ENCODE peak calls at places on chromosomes 6 and 20, in ten cellular contexts. Q is ovary, U is hepatocyte, B is transverse colon, W is fibroblast of lung, C is mesenchymal stem cell, O is right atrium auricular region, S is OCI-LY7, D is mucosa of descending colon, V is GM23248. I is an unnamed sample.

GRCh38 chr20:31607640-31608255 is 2.7 kb downstream of the ID1 start:
- DNase-seq in D (no peak), B (no peak), C (no peak), S (no peak), O (no peak), U (no peak), Q (no peak), V (peak; percentile 78), W (peak; percentile 45), I (no peak)

GRCh38 chr6:6881438-6882267 is 226.1 kb upstream of the RREB1 start:
- DNase-seq in C (peak; percentile 42), W (peak; percentile 41), O (no peak), V (no peak), B (no peak), S (no peak), Q (no peak), U (peak; percentile 28), D (no peak), I (no peak)

GRCh38 chr6:36829919-36830544 is 9.2 kb downstream of the CPNE5 start:
- DNase-seq in B (peak; percentile 58), D (no peak), U (peak; percentile 65), Q (peak; percentile 80), O (peak; percentile 80), S (no peak), V (no peak), C (no peak), W (peak; percentile 69), I (no peak)

GRCh38 chr20:25052255-25053206 is 5.4 kb downstream of the ACSS1 start:
- DNase-seq in O (no peak), S (no peak), C (no peak), Q (peak; percentile 50), B (peak; percentile 10), D (no peak), V (peak; percentile 59), W (peak; percentile 28), U (no peak), I (no peak)

GRCh38 chr20:43409041-43409913 is 48.4 kb upstream of the SRSF6 start:
- DNase-seq in C (peak; percentile 18), B (no peak), O (no peak), V (peak; percentile 70), S (peak; percentile 40), D (no peak), Q (no peak), U (peak; percentile 35), W (peak; percentile 59), I (no peak)

GRCh38 chr20:51121901-51122412 is 99.0 kb upstream of the KCNG1 start:
- DNase-seq in W (peak; percentile 36), S (no peak), U (no peak), C (peak; percentile 36), V (peak; percentile 80), O (no peak), D (no peak), B (no peak), Q (no peak), I (no peak)

GRCh38 chr20:63011798-63012197 is 5.0 kb upstream of the BHLHE23 start:
- DNase-seq in U (no peak), D (no peak), S (no peak), B (no peak), V (no peak), Q (no peak), O (no peak), W (peak; percentile 18), C (no peak), I (no peak)

GRCh38 chr20:52619101-52619500 is 353.1 kb upstream of the TSHZ2 start:
- DNase-seq in W (no peak), C (no peak), D (no peak), B (no peak), Q (no peak), U (peak; percentile 9), O (no peak), S (no peak), V (no peak), I (no peak)

GRCh38 chr6:137722749-137723272 is 144.2 kb upstream of the TNFAIP3 start:
- DNase-seq in W (peak; percentile 43), U (no peak), S (no peak), V (no peak), B (no peak), D (no peak), Q (no peak), C (peak; percentile 32), O (no peak), I (peak; percentile 28)

GRCh38 chr6:24610672-24611071 is 35.3 kb downstream of the KIAA0319 start:
- DNase-seq in V (no peak), C (no peak), S (no peak), B (no peak), W (no peak), Q (no peak), D (no peak), O (no peak), U (no peak), I (no peak)

GRCh38 chr6:43772571-43773049 is 2.6 kb downstream of the VEGFA start:
- DNase-seq in S (peak; percentile 31), W (peak; percentile 46), D (no peak), B (peak; percentile 43), C (peak; percentile 46), Q (no peak), U (no peak), V (peak; percentile 28), O (no peak), I (no peak)

GRCh38 chr20:22925613-22925983 is 109.5 kb upstream of the SSTR4 start:
- DNase-seq in O (no peak), B (no peak), U (no peak), C (peak; percentile 71), Q (no peak), W (no peak), V (peak; percentile 52), D (no peak), S (no peak), I (no peak)

GRCh38 chr6:162509821-162510220 is 217.7 kb downstream of the PRKN start:
- DNase-seq in V (no peak), B (no peak), O (no peak), C (no peak), D (no peak), S (no peak), U (no peak), Q (no peak), W (no peak), I (no peak)

GRCh38 chr6:23659125-23659524 is 466.9 kb upstream of the NRSN1 start:
- DNase-seq in S (no peak), U (peak; percentile 74), W (peak; percentile 39), Q (no peak), O (no peak), D (no peak), C (peak; percentile 38), B (peak; percentile 23), V (peak; percentile 9), I (no peak)

GRCh38 chr6:93079061-93079460 is 340.3 kb downstream of the EPHA7 start:
- DNase-seq in V (no peak), S (no peak), Q (no peak), D (no peak), W (no peak), C (no peak), U (no peak), O (no peak), B (no peak), I (no peak)

GRCh38 chr6:53250761-53251672 is 97.7 kb downstream of the ELOVL5 start:
- DNase-seq in V (peak; percentile 69), W (peak; percentile 21), O (no peak), U (no peak), Q (no peak), C (peak; percentile 19), S (no peak), B (no peak), D (no peak), I (no peak)

DNA sequence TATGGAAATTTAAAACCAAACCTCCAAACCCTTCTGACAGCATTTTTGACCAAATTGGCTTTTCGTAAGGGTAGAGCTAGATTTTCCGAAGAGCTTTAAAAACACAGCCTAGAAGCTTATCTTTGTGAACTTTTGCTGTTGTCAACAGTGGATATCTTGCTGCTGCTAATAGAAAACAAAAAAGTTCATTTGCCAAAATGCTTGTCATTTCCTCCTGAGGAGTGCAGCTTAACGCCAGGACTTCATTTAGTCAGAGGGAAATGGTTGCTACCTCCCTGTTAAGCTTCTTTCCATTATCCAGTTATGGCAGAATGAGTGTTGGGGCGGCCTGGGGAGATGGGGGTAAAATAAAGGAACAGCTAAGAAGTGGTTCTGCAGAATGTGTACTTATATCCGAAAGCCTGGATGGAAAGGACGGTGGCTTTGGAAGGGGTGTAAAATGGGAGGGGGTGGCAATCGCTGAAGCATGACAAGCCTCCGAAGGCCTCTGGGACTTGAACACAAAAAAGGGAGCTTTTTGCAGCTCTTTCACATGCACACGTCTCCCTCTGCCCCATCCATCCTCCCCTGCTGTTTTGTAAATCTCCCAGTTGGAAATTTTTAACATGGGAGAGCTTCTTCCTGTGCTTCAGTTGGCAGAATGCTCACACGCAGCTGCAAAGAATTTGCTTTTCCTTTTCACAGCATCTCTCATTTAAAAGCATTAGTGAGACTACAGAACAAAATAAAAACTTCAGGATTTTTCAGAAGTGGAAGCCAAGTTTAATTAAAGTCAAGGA is 22.4 kb downstream of the JARID2 start:
- DNase-seq in O (no peak), D (no peak), S (no peak), V (peak; percentile 55), Q (no peak), U (no peak), W (no peak), C (no peak), B (no peak), I (no peak)
- H3K4me3 ChIP-seq in O (no peak overlapping the region), D (no peak overlapping the region), S (peak overlapping the region; percentile 19), V (peak overlapping the region; percentile 26), Q (no peak overlapping the region), U (no peak overlapping the region), W (no peak overlapping the region), C (no peak overlapping the region), B (no peak overlapping the region), I (no peak overlapping the region)

GRCh38 chr6:113939825-113940224 is 31.1 kb downstream of the HDAC2 start:
- DNase-seq in C (no peak), D (no peak), O (no peak), Q (no peak), U (no peak), W (no peak), B (no peak), S (no peak), V (no peak), I (no peak)
- H3K36me3 ChIP-seq in C (peaks cover 65% of the 10 kb centered on the region), D (peaks cover 5% of the 10 kb centered on the region), O (peaks cover 25% of the 10 kb centered on the region), Q (no peaks in the 10 kb centered on the region), U (no peaks in the 10 kb centered on the region), W (peaks cover 4% of the 10 kb centered on the region), B (peaks cover 45% of the 10 kb centered on the region), S (peaks cover 80% of the 10 kb centered on the region), V (peaks cover 60% of the 10 kb centered on the region), I (peaks cover 7% of the 10 kb centered on the region)

GRCh38 chr6:11888725-11889124 is 110.1 kb upstream of the ADTRP start:
- DNase-seq in U (no peak), V (no peak), S (no peak), B (no peak), O (no peak), W (no peak), D (no peak), Q (no peak), C (no peak), I (no peak)
- H3K4me3 ChIP-seq in U (no peak overlapping the region), V (no peak overlapping the region), S (no peak overlapping the region), B (no peak overlapping the region), O (no peak overlapping the region), W (no peak overlapping the region), D (no peak overlapping the region), Q (no peak overlapping the region), C (no peak overlapping the region), I (no peak overlapping the region)

DNA sequence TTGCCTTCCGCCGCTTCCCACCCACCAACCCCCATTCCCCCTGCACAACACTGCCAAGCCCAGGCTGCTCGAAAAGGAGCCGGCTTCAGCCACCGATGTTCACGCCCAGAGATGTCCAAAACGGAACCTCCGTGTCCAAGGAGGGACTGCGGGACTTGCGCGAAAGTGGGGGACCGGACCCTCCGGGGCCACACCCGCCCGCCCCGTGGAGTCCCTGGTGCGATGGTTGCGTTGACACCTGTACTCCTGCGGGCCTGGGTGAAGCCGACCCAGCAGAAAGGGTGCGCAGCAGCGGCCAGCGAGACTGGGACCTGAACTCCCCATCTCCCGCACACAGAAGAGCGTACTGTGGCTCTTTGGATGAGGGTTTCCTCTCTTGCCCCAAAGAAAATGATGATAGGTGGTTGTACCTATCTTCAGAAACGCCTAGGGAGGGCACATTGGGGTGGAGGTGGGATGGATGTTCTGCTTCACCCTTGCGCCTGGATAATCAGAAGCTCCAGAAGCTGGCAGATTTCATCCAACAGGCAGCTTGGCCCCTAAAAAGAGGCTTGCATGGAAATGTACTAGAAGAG is 1.9 kb upstream of the VGLL2 start:
- DNase-seq in V (no peak), Q (no peak), W (no peak), U (no peak), B (no peak), C (no peak), D (no peak), O (no peak), S (no peak), I (no peak)
- H3K36me3 ChIP-seq in V (no peaks in the 10 kb centered on the region), Q (no peaks in the 10 kb centered on the region), W (no peaks in the 10 kb centered on the region), U (no peaks in the 10 kb centered on the region), B (no peaks in the 10 kb centered on the region), C (no peaks in the 10 kb centered on the region), D (no peaks in the 10 kb centered on the region), O (no peaks in the 10 kb centered on the region), S (no peaks in the 10 kb centered on the region), I (no peaks in the 10 kb centered on the region)